ENCODE peak calls at places on chromosome 9, in eight cellular contexts. One of them, this sample, is unnamed.

GRCh38 chr9:78982849-78983248 is 588.9 kb upstream of the TLE4 start:
- DNase-seq in activated gamma-delta T cell treated with Interleukin-2 at 50 U/mL for 16 hours: no peak
- DNase-seq in EL: peak; percentile 90
- DNase-seq in HCT116: peak; percentile 18
- DNase-seq in activated CD8-positive, alpha-beta memory T cell treated with anti-CD3 and anti-CD28 coated beads, Interleukin-2, amount 10 ng/mL, durations not matched to agents 7 days and 5 days: no peak
- DNase-seq in left lobe of liver: no peak
- DNase-seq in NCI-H748 treated with DMSO at 0.1 percent for 48 hours: no peak
- DNase-seq in activated T-cell treated with anti-CD3 and anti-CD28 coated beads, Interleukin-2, amount 50 U/mL, for 72 hours: no peak
- DNase-seq in this sample: peak; percentile 1

GRCh38 chr9:124256517-124257069 is 1.2 kb upstream of the NEK6 start:
- DNase-seq in NCI-H748 treated with DMSO at 0.1 percent for 48 hours: no peak
- DNase-seq in activated gamma-delta T cell treated with Interleukin-2 at 50 U/mL for 16 hours: no peak
- DNase-seq in EL: peak; percentile 95
- DNase-seq in activated CD8-positive, alpha-beta memory T cell treated with anti-CD3 and anti-CD28 coated beads, Interleukin-2, amount 10 ng/mL, durations not matched to agents 7 days and 5 days: no peak
- DNase-seq in left lobe of liver: no peak
- DNase-seq in HCT116: no peak
- DNase-seq in activated T-cell treated with anti-CD3 and anti-CD28 coated beads, Interleukin-2, amount 50 U/mL, for 72 hours: no peak
- DNase-seq in this sample: no peak

GRCh38 chr9:13330396-13331004 is 51.0 kb upstream of the MPDZ start:
- DNase-seq in activated CD8-positive, alpha-beta memory T cell treated with anti-CD3 and anti-CD28 coated beads, Interleukin-2, amount 10 ng/mL, durations not matched to agents 7 days and 5 days: no peak
- DNase-seq in EL: no peak
- DNase-seq in left lobe of liver: peak; percentile 46
- DNase-seq in activated T-cell treated with anti-CD3 and anti-CD28 coated beads, Interleukin-2, amount 50 U/mL, for 72 hours: no peak
- DNase-seq in HCT116: no peak
- DNase-seq in activated gamma-delta T cell treated with Interleukin-2 at 50 U/mL for 16 hours: no peak
- DNase-seq in NCI-H748 treated with DMSO at 0.1 percent for 48 hours: no peak
- DNase-seq in this sample: no peak

GRCh38 chr9:97919217-97919813 is 3.0 kb downstream of the TRMO start:
- DNase-seq in NCI-H748 treated with DMSO at 0.1 percent for 48 hours: no peak
- DNase-seq in HCT116: no peak
- DNase-seq in EL: no peak
- DNase-seq in activated CD8-positive, alpha-beta memory T cell treated with anti-CD3 and anti-CD28 coated beads, Interleukin-2, amount 10 ng/mL, durations not matched to agents 7 days and 5 days: no peak
- DNase-seq in left lobe of liver: no peak
- DNase-seq in activated T-cell treated with anti-CD3 and anti-CD28 coated beads, Interleukin-2, amount 50 U/mL, for 72 hours: no peak
- DNase-seq in activated gamma-delta T cell treated with Interleukin-2 at 50 U/mL for 16 hours: no peak
- DNase-seq in this sample: no peak

GRCh38 chr9:129888085-129888808 is 53.0 kb downstream of the USP20 start:
- DNase-seq in HCT116: no peak
- DNase-seq in activated T-cell treated with anti-CD3 and anti-CD28 coated beads, Interleukin-2, amount 50 U/mL, for 72 hours: peak; percentile 97
- DNase-seq in EL: no peak
- DNase-seq in NCI-H748 treated with DMSO at 0.1 percent for 48 hours: no peak
- DNase-seq in left lobe of liver: peak; percentile 65
- DNase-seq in activated CD8-positive, alpha-beta memory T cell treated with anti-CD3 and anti-CD28 coated beads, Interleukin-2, amount 10 ng/mL, durations not matched to agents 7 days and 5 days: peak; percentile 98
- DNase-seq in activated gamma-delta T cell treated with Interleukin-2 at 50 U/mL for 16 hours: peak; percentile 93
- DNase-seq in this sample: no peak

GRCh38 chr9:89776795-89777194 is 172.0 kb downstream of the GADD45G start:
- DNase-seq in activated gamma-delta T cell treated with Interleukin-2 at 50 U/mL for 16 hours: no peak
- DNase-seq in activated T-cell treated with anti-CD3 and anti-CD28 coated beads, Interleukin-2, amount 50 U/mL, for 72 hours: no peak
- DNase-seq in left lobe of liver: no peak
- DNase-seq in HCT116: no peak
- DNase-seq in EL: no peak
- DNase-seq in activated CD8-positive, alpha-beta memory T cell treated with anti-CD3 and anti-CD28 coated beads, Interleukin-2, amount 10 ng/mL, durations not matched to agents 7 days and 5 days: no peak
- DNase-seq in NCI-H748 treated with DMSO at 0.1 percent for 48 hours: no peak
- DNase-seq in this sample: no peak

GRCh38 chr9:137297966-137298365 is 4.1 kb downstream of the NRARP start:
- DNase-seq in activated gamma-delta T cell treated with Interleukin-2 at 50 U/mL for 16 hours: no peak
- DNase-seq in HCT116: no peak
- DNase-seq in activated T-cell treated with anti-CD3 and anti-CD28 coated beads, Interleukin-2, amount 50 U/mL, for 72 hours: no peak
- DNase-seq in activated CD8-positive, alpha-beta memory T cell treated with anti-CD3 and anti-CD28 coated beads, Interleukin-2, amount 10 ng/mL, durations not matched to agents 7 days and 5 days: no peak
- DNase-seq in NCI-H748 treated with DMSO at 0.1 percent for 48 hours: no peak
- DNase-seq in EL: no peak
- DNase-seq in left lobe of liver: no peak
- DNase-seq in this sample: peak; percentile 58

GRCh38 chr9:119961774-119962408 is 592.7 kb upstream of the BRINP1 start:
- DNase-seq in left lobe of liver: peak; percentile 57
- DNase-seq in activated T-cell treated with anti-CD3 and anti-CD28 coated beads, Interleukin-2, amount 50 U/mL, for 72 hours: no peak
- DNase-seq in activated CD8-positive, alpha-beta memory T cell treated with anti-CD3 and anti-CD28 coated beads, Interleukin-2, amount 10 ng/mL, durations not matched to agents 7 days and 5 days: no peak
- DNase-seq in EL: peak; percentile 28
- DNase-seq in activated gamma-delta T cell treated with Interleukin-2 at 50 U/mL for 16 hours: no peak
- DNase-seq in NCI-H748 treated with DMSO at 0.1 percent for 48 hours: peak; percentile 10
- DNase-seq in HCT116: peak; percentile 27
- DNase-seq in this sample: peak; percentile 67

GRCh38 chr9:128706671-128707381 is 4.5 kb downstream of the PKN3 start:
- DNase-seq in HCT116: no peak
- DNase-seq in EL: no peak
- DNase-seq in activated gamma-delta T cell treated with Interleukin-2 at 50 U/mL for 16 hours: no peak
- DNase-seq in left lobe of liver: no peak
- DNase-seq in activated T-cell treated with anti-CD3 and anti-CD28 coated beads, Interleukin-2, amount 50 U/mL, for 72 hours: no peak
- DNase-seq in NCI-H748 treated with DMSO at 0.1 percent for 48 hours: no peak
- DNase-seq in activated CD8-positive, alpha-beta memory T cell treated with anti-CD3 and anti-CD28 coated beads, Interleukin-2, amount 10 ng/mL, durations not matched to agents 7 days and 5 days: no peak
- DNase-seq in this sample: no peak

GRCh38 chr9:71352837-71353236 is 231.4 kb upstream of the TRPM3 start:
- DNase-seq in activated CD8-positive, alpha-beta memory T cell treated with anti-CD3 and anti-CD28 coated beads, Interleukin-2, amount 10 ng/mL, durations not matched to agents 7 days and 5 days: no peak
- DNase-seq in left lobe of liver: no peak
- DNase-seq in EL: no peak
- DNase-seq in activated gamma-delta T cell treated with Interleukin-2 at 50 U/mL for 16 hours: no peak
- DNase-seq in activated T-cell treated with anti-CD3 and anti-CD28 coated beads, Interleukin-2, amount 50 U/mL, for 72 hours: no peak
- DNase-seq in NCI-H748 treated with DMSO at 0.1 percent for 48 hours: no peak
- DNase-seq in HCT116: no peak
- DNase-seq in this sample: no peak

GRCh38 chr9:132077881-132078280 is 1.8 kb downstream of the MED27 start:
- DNase-seq in left lobe of liver: no peak
- DNase-seq in activated gamma-delta T cell treated with Interleukin-2 at 50 U/mL for 16 hours: no peak
- DNase-seq in activated T-cell treated with anti-CD3 and anti-CD28 coated beads, Interleukin-2, amount 50 U/mL, for 72 hours: no peak
- DNase-seq in NCI-H748 treated with DMSO at 0.1 percent for 48 hours: no peak
- DNase-seq in activated CD8-positive, alpha-beta memory T cell treated with anti-CD3 and anti-CD28 coated beads, Interleukin-2, amount 10 ng/mL, durations not matched to agents 7 days and 5 days: no peak
- DNase-seq in HCT116: no peak
- DNase-seq in EL: peak; percentile 31
- DNase-seq in this sample: no peak

GRCh38 chr9:12722131-12722530 is 28.9 kb downstream of the TYRP1 start:
- DNase-seq in EL: no peak
- DNase-seq in activated T-cell treated with anti-CD3 and anti-CD28 coated beads, Interleukin-2, amount 50 U/mL, for 72 hours: no peak
- DNase-seq in activated CD8-positive, alpha-beta memory T cell treated with anti-CD3 and anti-CD28 coated beads, Interleukin-2, amount 10 ng/mL, durations not matched to agents 7 days and 5 days: no peak
- DNase-seq in HCT116: no peak
- DNase-seq in activated gamma-delta T cell treated with Interleukin-2 at 50 U/mL for 16 hours: no peak
- DNase-seq in left lobe of liver: no peak
- DNase-seq in NCI-H748 treated with DMSO at 0.1 percent for 48 hours: no peak
- DNase-seq in this sample: no peak

GRCh38 chr9:107612136-107612535 is 122.6 kb upstream of the KLF4 start:
- DNase-seq in activated T-cell treated with anti-CD3 and anti-CD28 coated beads, Interleukin-2, amount 50 U/mL, for 72 hours: no peak
- DNase-seq in activated CD8-positive, alpha-beta memory T cell treated with anti-CD3 and anti-CD28 coated beads, Interleukin-2, amount 10 ng/mL, durations not matched to agents 7 days and 5 days: no peak
- DNase-seq in NCI-H748 treated with DMSO at 0.1 percent for 48 hours: no peak
- DNase-seq in EL: no peak
- DNase-seq in activated gamma-delta T cell treated with Interleukin-2 at 50 U/mL for 16 hours: no peak
- DNase-seq in left lobe of liver: peak; percentile 48
- DNase-seq in HCT116: no peak
- DNase-seq in this sample: no peak

GRCh38 chr9:34431661-34432060 is 26.7 kb downstream of the FAM219A start:
- DNase-seq in activated T-cell treated with anti-CD3 and anti-CD28 coated beads, Interleukin-2, amount 50 U/mL, for 72 hours: no peak
- DNase-seq in HCT116: no peak
- DNase-seq in activated CD8-positive, alpha-beta memory T cell treated with anti-CD3 and anti-CD28 coated beads, Interleukin-2, amount 10 ng/mL, durations not matched to agents 7 days and 5 days: no peak
- DNase-seq in left lobe of liver: no peak
- DNase-seq in NCI-H748 treated with DMSO at 0.1 percent for 48 hours: no peak
- DNase-seq in EL: no peak
- DNase-seq in activated gamma-delta T cell treated with Interleukin-2 at 50 U/mL for 16 hours: no peak
- DNase-seq in this sample: no peak

GRCh38 chr9:4298255-4299005 is 1.4 kb downstream of the GLIS3 start:
- DNase-seq in EL: no peak
- DNase-seq in activated gamma-delta T cell treated with Interleukin-2 at 50 U/mL for 16 hours: peak; percentile 8
- DNase-seq in HCT116: no peak
- DNase-seq in NCI-H748 treated with DMSO at 0.1 percent for 48 hours: no peak
- DNase-seq in activated CD8-positive, alpha-beta memory T cell treated with anti-CD3 and anti-CD28 coated beads, Interleukin-2, amount 10 ng/mL, durations not matched to agents 7 days and 5 days: peak; percentile 53
- DNase-seq in activated T-cell treated with anti-CD3 and anti-CD28 coated beads, Interleukin-2, amount 50 U/mL, for 72 hours: peak; percentile 44
- DNase-seq in left lobe of liver: peak; percentile 60
- DNase-seq in this sample: no peak

GRCh38 chr9:107707419-107707837 is 217.9 kb upstream of the KLF4 start:
- DNase-seq in left lobe of liver: no peak
- DNase-seq in NCI-H748 treated with DMSO at 0.1 percent for 48 hours: no peak
- DNase-seq in EL: peak; percentile 97
- DNase-seq in activated CD8-positive, alpha-beta memory T cell treated with anti-CD3 and anti-CD28 coated beads, Interleukin-2, amount 10 ng/mL, durations not matched to agents 7 days and 5 days: no peak
- DNase-seq in activated gamma-delta T cell treated with Interleukin-2 at 50 U/mL for 16 hours: no peak
- DNase-seq in activated T-cell treated with anti-CD3 and anti-CD28 coated beads, Interleukin-2, amount 50 U/mL, for 72 hours: no peak
- DNase-seq in HCT116: no peak
- DNase-seq in this sample: no peak

GRCh38 chr9:121559183-121559582 is 59.5 kb upstream of the GGTA1 start:
- DNase-seq in activated T-cell treated with anti-CD3 and anti-CD28 coated beads, Interleukin-2, amount 50 U/mL, for 72 hours: no peak
- DNase-seq in activated gamma-delta T cell treated with Interleukin-2 at 50 U/mL for 16 hours: no peak
- DNase-seq in left lobe of liver: no peak
- DNase-seq in EL: peak; percentile 81
- DNase-seq in activated CD8-positive, alpha-beta memory T cell treated with anti-CD3 and anti-CD28 coated beads, Interleukin-2, amount 10 ng/mL, durations not matched to agents 7 days and 5 days: peak; percentile 54
- DNase-seq in HCT116: no peak
- DNase-seq in NCI-H748 treated with DMSO at 0.1 percent for 48 hours: no peak
- DNase-seq in this sample: no peak

GRCh38 chr9:88757406-88758010 is 222.5 kb downstream of the NXNL2 start:
- DNase-seq in left lobe of liver: no peak
- DNase-seq in EL: no peak
- DNase-seq in NCI-H748 treated with DMSO at 0.1 percent for 48 hours: peak; percentile 43
- DNase-seq in activated CD8-positive, alpha-beta memory T cell treated with anti-CD3 and anti-CD28 coated beads, Interleukin-2, amount 10 ng/mL, durations not matched to agents 7 days and 5 days: no peak
- DNase-seq in activated T-cell treated with anti-CD3 and anti-CD28 coated beads, Interleukin-2, amount 50 U/mL, for 72 hours: no peak
- DNase-seq in activated gamma-delta T cell treated with Interleukin-2 at 50 U/mL for 16 hours: no peak
- DNase-seq in HCT116: no peak
- DNase-seq in this sample: no peak